ENCODE peak calls at places on chromosome 6, in ten cellular contexts. One of them, this sample, is unnamed. For H3K4me1, the result is how much of the 10 kb centered on the place peaks cover.

GRCh38 chr6:161226005-161226964 is 47.6 kb downstream of the AGPAT4 start:
- DNase-seq in A549: no peak
- DNase-seq in heart left ventricle: no peak
- DNase-seq in right cardiac atrium: no peak
- DNase-seq in SJSA1: no peak
- DNase-seq in lung: no peak
- DNase-seq in heart right ventricle: no peak
- DNase-seq in PC-3: no peak
- DNase-seq in Panc1: no peak
- DNase-seq in spleen: no peak
- DNase-seq in this sample: no peak

GRCh38 chr6:97189767-97190166 is 93.2 kb downstream of the MMS22L start:
- DNase-seq in A549: no peak
- DNase-seq in heart left ventricle: no peak
- DNase-seq in right cardiac atrium: no peak
- DNase-seq in SJSA1: no peak
- DNase-seq in lung: no peak
- DNase-seq in heart right ventricle: no peak
- DNase-seq in PC-3: no peak
- DNase-seq in Panc1: no peak
- DNase-seq in spleen: no peak
- DNase-seq in this sample: no peak

GRCh38 chr6:5220436-5220835 is 40.3 kb downstream of the LYRM4 start:
- DNase-seq in A549: no peak
- DNase-seq in heart left ventricle: no peak
- DNase-seq in right cardiac atrium: no peak
- DNase-seq in SJSA1: no peak
- DNase-seq in lung: no peak
- DNase-seq in heart right ventricle: no peak
- DNase-seq in PC-3: no peak
- DNase-seq in Panc1: no peak
- DNase-seq in spleen: no peak
- DNase-seq in this sample: no peak

GRCh38 chr6:113856571-113857564 is at the start of gene MARCKS:
- DNase-seq in A549: peak
- DNase-seq in heart left ventricle: peak
- DNase-seq in right cardiac atrium: peak
- DNase-seq in SJSA1: peak
- DNase-seq in lung: peak
- DNase-seq in heart right ventricle: peak
- DNase-seq in PC-3: peak
- DNase-seq in Panc1: no peak
- DNase-seq in spleen: peak
- DNase-seq in this sample: no peak

GRCh38 chr6:120671519-120671918 is 662.8 kb downstream of the TBC1D32 start:
- DNase-seq in A549: no peak
- DNase-seq in heart left ventricle: no peak
- DNase-seq in right cardiac atrium: no peak
- DNase-seq in SJSA1: no peak
- DNase-seq in lung: no peak
- DNase-seq in heart right ventricle: no peak
- DNase-seq in PC-3: no peak
- DNase-seq in Panc1: no peak
- DNase-seq in spleen: no peak
- DNase-seq in this sample: no peak

GRCh38 chr6:90484903-90485302 is 102.0 kb downstream of the MAP3K7 start:
- DNase-seq in A549: no peak
- DNase-seq in heart left ventricle: no peak
- DNase-seq in right cardiac atrium: no peak
- DNase-seq in SJSA1: no peak
- DNase-seq in lung: no peak
- DNase-seq in heart right ventricle: no peak
- DNase-seq in PC-3: no peak
- DNase-seq in Panc1: no peak
- DNase-seq in spleen: no peak
- DNase-seq in this sample: no peak

GRCh38 chr6:157982297-157982579 is 575 bp downstream of the SYNJ2 start:
- DNase-seq in A549: peak
- DNase-seq in heart left ventricle: no peak
- DNase-seq in right cardiac atrium: peak
- DNase-seq in SJSA1: no peak
- DNase-seq in lung: no peak
- DNase-seq in heart right ventricle: no peak
- DNase-seq in PC-3: no peak
- DNase-seq in Panc1: no peak
- DNase-seq in spleen: no peak
- DNase-seq in this sample: no peak

GRCh38 chr6:170069611-170070010 is 221.3 kb downstream of the DLL1 start:
- DNase-seq in A549: no peak
- DNase-seq in heart left ventricle: no peak
- DNase-seq in right cardiac atrium: no peak
- DNase-seq in SJSA1: no peak
- DNase-seq in lung: no peak
- DNase-seq in heart right ventricle: no peak
- DNase-seq in PC-3: no peak
- DNase-seq in Panc1: no peak
- DNase-seq in spleen: no peak
- DNase-seq in this sample: no peak

GRCh38 chr6:146857960-146858308 is 259.2 kb downstream of the ADGB start:
- DNase-seq in A549: peak
- DNase-seq in heart left ventricle: no peak
- DNase-seq in right cardiac atrium: no peak
- DNase-seq in SJSA1: no peak
- DNase-seq in lung: no peak
- DNase-seq in heart right ventricle: no peak
- DNase-seq in PC-3: no peak
- DNase-seq in Panc1: no peak
- DNase-seq in spleen: no peak
- DNase-seq in this sample: no peak

GRCh38 chr6:134421496-134421895 is 103.6 kb upstream of the SGK1 start:
- DNase-seq in A549: no peak
- DNase-seq in heart left ventricle: no peak
- DNase-seq in right cardiac atrium: no peak
- DNase-seq in SJSA1: no peak
- DNase-seq in lung: no peak
- DNase-seq in heart right ventricle: no peak
- DNase-seq in PC-3: no peak
- DNase-seq in Panc1: no peak
- DNase-seq in spleen: no peak
- DNase-seq in this sample: no peak

GRCh38 chr6:161080263-161080970 is 88.8 kb downstream of the MAP3K4 start:
- DNase-seq in A549: no peak
- DNase-seq in heart left ventricle: no peak
- DNase-seq in right cardiac atrium: no peak
- DNase-seq in SJSA1: no peak
- DNase-seq in lung: no peak
- DNase-seq in heart right ventricle: no peak
- DNase-seq in PC-3: no peak
- DNase-seq in Panc1: no peak
- DNase-seq in spleen: no peak
- DNase-seq in this sample: no peak

GRCh38 chr6:5865492-5866031 is 141.2 kb downstream of the NRN1 start:
- DNase-seq in A549: no peak
- DNase-seq in heart left ventricle: no peak
- DNase-seq in right cardiac atrium: no peak
- DNase-seq in SJSA1: no peak
- DNase-seq in lung: no peak
- DNase-seq in heart right ventricle: no peak
- DNase-seq in PC-3: no peak
- DNase-seq in Panc1: no peak
- DNase-seq in spleen: no peak
- DNase-seq in this sample: no peak

GRCh38 chr6:1396952-1397868 is 7.8 kb downstream of the FOXF2 start:
- DNase-seq in A549: peak
- DNase-seq in heart left ventricle: peak
- DNase-seq in right cardiac atrium: peak
- DNase-seq in SJSA1: peak
- DNase-seq in lung: peak
- DNase-seq in heart right ventricle: peak
- DNase-seq in PC-3: peak
- DNase-seq in Panc1: peak
- DNase-seq in spleen: peak
- DNase-seq in this sample: no peak

GRCh38 chr6:139391709-139392108 is 17.3 kb upstream of the CITED2 start:
- DNase-seq in A549: no peak
- DNase-seq in heart left ventricle: no peak
- DNase-seq in right cardiac atrium: no peak
- DNase-seq in SJSA1: no peak
- DNase-seq in lung: no peak
- DNase-seq in heart right ventricle: no peak
- DNase-seq in PC-3: no peak
- DNase-seq in Panc1: no peak
- DNase-seq in spleen: no peak
- DNase-seq in this sample: no peak
- H3K4me1 ChIP-seq in A549: under half
- H3K4me1 ChIP-seq in heart left ventricle: under half
- H3K4me1 ChIP-seq in right cardiac atrium: under half
- H3K4me1 ChIP-seq in SJSA1: under half
- H3K4me1 ChIP-seq in lung: under half
- H3K4me1 ChIP-seq in heart right ventricle: under half
- H3K4me1 ChIP-seq in PC-3: under half
- H3K4me1 ChIP-seq in Panc1: under half
- H3K4me1 ChIP-seq in spleen: under half
- H3K4me1 ChIP-seq in this sample: under half

GRCh38 chr6:79072640-79073181 is 5.3 kb downstream of the PHIP start:
- DNase-seq in A549: no peak
- DNase-seq in heart left ventricle: no peak
- DNase-seq in right cardiac atrium: no peak
- DNase-seq in SJSA1: no peak
- DNase-seq in lung: no peak
- DNase-seq in heart right ventricle: no peak
- DNase-seq in PC-3: no peak
- DNase-seq in Panc1: no peak
- DNase-seq in spleen: no peak
- DNase-seq in this sample: no peak
- H3K4me1 ChIP-seq in A549: under half
- H3K4me1 ChIP-seq in heart left ventricle: half or more
- H3K4me1 ChIP-seq in right cardiac atrium: under half
- H3K4me1 ChIP-seq in SJSA1: under half
- H3K4me1 ChIP-seq in lung: under half
- H3K4me1 ChIP-seq in heart right ventricle: under half
- H3K4me1 ChIP-seq in PC-3: under half
- H3K4me1 ChIP-seq in Panc1: under half
- H3K4me1 ChIP-seq in spleen: half or more
- H3K4me1 ChIP-seq in this sample: half or more

DNA sequence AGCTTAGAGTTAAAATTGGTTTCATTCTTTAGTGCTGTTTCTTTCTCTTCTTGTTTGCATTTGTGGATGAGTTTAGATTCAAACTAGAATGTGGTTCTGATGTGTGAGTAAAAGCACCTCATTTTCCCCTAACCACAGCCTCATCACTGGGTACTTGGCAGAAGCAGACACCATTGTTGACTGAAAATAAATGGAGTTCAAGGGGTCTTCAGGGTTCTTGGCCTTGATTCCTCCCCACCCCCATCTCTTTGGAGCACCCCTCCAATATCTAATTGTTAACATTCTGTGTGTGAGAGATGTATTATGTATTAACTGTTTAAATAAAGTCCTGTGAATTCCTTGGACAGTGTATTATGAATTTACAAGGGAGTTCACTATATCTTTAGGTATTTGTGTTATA is 59.6 kb downstream of the JARID2 start:
- DNase-seq in A549: no peak
- DNase-seq in heart left ventricle: no peak
- DNase-seq in right cardiac atrium: no peak
- DNase-seq in SJSA1: no peak
- DNase-seq in lung: no peak
- DNase-seq in heart right ventricle: no peak
- DNase-seq in PC-3: no peak
- DNase-seq in Panc1: no peak
- DNase-seq in spleen: no peak
- DNase-seq in this sample: no peak
- H3K4me1 ChIP-seq in A549: under half
- H3K4me1 ChIP-seq in heart left ventricle: half or more
- H3K4me1 ChIP-seq in right cardiac atrium: under half
- H3K4me1 ChIP-seq in SJSA1: half or more
- H3K4me1 ChIP-seq in lung: under half
- H3K4me1 ChIP-seq in heart right ventricle: under half
- H3K4me1 ChIP-seq in PC-3: under half
- H3K4me1 ChIP-seq in Panc1: under half
- H3K4me1 ChIP-seq in spleen: half or more
- H3K4me1 ChIP-seq in this sample: under half

GRCh38 chr6:17979479-17979878 is 8.0 kb downstream of the KIF13A start:
- DNase-seq in A549: no peak
- DNase-seq in heart left ventricle: no peak
- DNase-seq in right cardiac atrium: no peak
- DNase-seq in SJSA1: no peak
- DNase-seq in lung: no peak
- DNase-seq in heart right ventricle: no peak
- DNase-seq in PC-3: no peak
- DNase-seq in Panc1: no peak
- DNase-seq in spleen: no peak
- DNase-seq in this sample: no peak

GRCh38 chr6:17984822-17985660 is 2.4 kb downstream of the KIF13A start:
- DNase-seq in A549: no peak
- DNase-seq in heart left ventricle: no peak
- DNase-seq in right cardiac atrium: no peak
- DNase-seq in SJSA1: no peak
- DNase-seq in lung: no peak
- DNase-seq in heart right ventricle: no peak
- DNase-seq in PC-3: peak
- DNase-seq in Panc1: no peak
- DNase-seq in spleen: no peak
- DNase-seq in this sample: no peak

GRCh38 chr6:17983712-17984111 is 3.7 kb downstream of the KIF13A start:
- DNase-seq in A549: no peak
- DNase-seq in heart left ventricle: no peak
- DNase-seq in right cardiac atrium: no peak
- DNase-seq in SJSA1: no peak
- DNase-seq in lung: no peak
- DNase-seq in heart right ventricle: no peak
- DNase-seq in PC-3: no peak
- DNase-seq in Panc1: no peak
- DNase-seq in spleen: no peak
- DNase-seq in this sample: no peak

GRCh38 chr6:17984399-17984798 is 3.0 kb downstream of the KIF13A start:
- DNase-seq in A549: no peak
- DNase-seq in heart left ventricle: no peak
- DNase-seq in right cardiac atrium: no peak
- DNase-seq in SJSA1: no peak
- DNase-seq in lung: no peak
- DNase-seq in heart right ventricle: no peak
- DNase-seq in PC-3: no peak
- DNase-seq in Panc1: no peak
- DNase-seq in spleen: no peak
- DNase-seq in this sample: no peak

GRCh38 chr6:17980329-17980728 is 7.1 kb downstream of the KIF13A start:
- DNase-seq in A549: no peak
- DNase-seq in heart left ventricle: no peak
- DNase-seq in right cardiac atrium: no peak
- DNase-seq in SJSA1: no peak
- DNase-seq in lung: no peak
- DNase-seq in heart right ventricle: no peak
- DNase-seq in PC-3: no peak
- DNase-seq in Panc1: no peak
- DNase-seq in spleen: no peak
- DNase-seq in this sample: no peak
- H3K4me1 ChIP-seq in A549: under half
- H3K4me1 ChIP-seq in heart left ventricle: under half
- H3K4me1 ChIP-seq in right cardiac atrium: under half
- H3K4me1 ChIP-seq in SJSA1: under half
- H3K4me1 ChIP-seq in lung: under half
- H3K4me1 ChIP-seq in heart right ventricle: under half
- H3K4me1 ChIP-seq in PC-3: under half
- H3K4me1 ChIP-seq in Panc1: under half
- H3K4me1 ChIP-seq in spleen: under half
- H3K4me1 ChIP-seq in this sample: under half

GRCh38 chr6:109295766-109296156 is 86.5 kb downstream of the CD164 start:
- DNase-seq in A549: no peak
- DNase-seq in heart left ventricle: no peak
- DNase-seq in right cardiac atrium: no peak
- DNase-seq in SJSA1: no peak
- DNase-seq in lung: no peak
- DNase-seq in heart right ventricle: no peak
- DNase-seq in PC-3: no peak
- DNase-seq in Panc1: no peak
- DNase-seq in spleen: no peak
- DNase-seq in this sample: no peak
- H3K4me1 ChIP-seq in A549: under half
- H3K4me1 ChIP-seq in heart left ventricle: under half
- H3K4me1 ChIP-seq in right cardiac atrium: under half
- H3K4me1 ChIP-seq in SJSA1: under half
- H3K4me1 ChIP-seq in lung: under half
- H3K4me1 ChIP-seq in heart right ventricle: under half
- H3K4me1 ChIP-seq in PC-3: under half
- H3K4me1 ChIP-seq in Panc1: under half
- H3K4me1 ChIP-seq in spleen: under half
- H3K4me1 ChIP-seq in this sample: under half